ENCODE peak calls at places on chromosomes 11 and 22, in eight cellular contexts. P is HCT116, G is stomach, H is GM12878, U is SK-N-SH, X is breast epithelium, Z is prostate gland, O is sigmoid colon. I is an unnamed sample.

GRCh38 chr11:64084962-64085710 is 49.4 kb downstream of the FLRT1 start:
- DNase-seq in P (no peak), G (peak; percentile 45), H (no peak), U (peak; percentile 95), X (no peak), Z (peak; percentile 22), O (no peak), I (no peak)

GRCh38 chr11:84855846-84856245 is 771.3 kb downstream of the DLG2 start:
- DNase-seq in P (no peak), G (no peak), H (no peak), U (no peak), X (no peak), Z (no peak), O (no peak), I (no peak)

GRCh38 chr22:17514092-17514491 is 49.2 kb upstream of the SLC25A18 start:
- DNase-seq in P (no peak), G (no peak), H (no peak), U (no peak), X (no peak), Z (no peak), O (no peak), I (no peak)

GRCh38 chr11:13668957-13669521 is 571 bp downstream of the FAR1 start:
- DNase-seq in P (no peak), G (peak; percentile 41), H (no peak), U (no peak), X (no peak), Z (peak; percentile 37), O (peak; percentile 74), I (peak; percentile 74)

GRCh38 chr11:111438846-111439520 is 59.9 kb upstream of the POU2AF1 start:
- DNase-seq in P (no peak), G (no peak), H (no peak), U (no peak), X (no peak), Z (no peak), O (peak; percentile 46), I (no peak)

GRCh38 chr11:64755681-64756361 is 4.0 kb downstream of the PYGM start:
- DNase-seq in P (no peak), G (no peak), H (no peak), U (peak; percentile 15), X (no peak), Z (no peak), O (peak; percentile 57), I (no peak)

GRCh38 chr11:14189874-14190273 is 169.1 kb downstream of the RRAS2 start:
- DNase-seq in P (no peak), G (no peak), H (no peak), U (no peak), X (peak; percentile 44), Z (no peak), O (peak; percentile 82), I (peak; percentile 74)

GRCh38 chr11:12079726-12080556 is 30.4 kb upstream of the MICAL2 start:
- DNase-seq in P (peak; percentile 79), G (peak; percentile 50), H (no peak), U (no peak), X (peak; percentile 62), Z (no peak), O (peak; percentile 86), I (peak; percentile 83)

GRCh38 chr11:13238879-13239514 is 38.6 kb upstream of the BMAL1 start:
- DNase-seq in P (peak; percentile 57), G (peak; percentile 54), H (no peak), U (peak; percentile 32), X (no peak), Z (no peak), O (no peak), I (peak; percentile 68)

GRCh38 chr11:44047931-44048431 is at the start of gene ACCSL:
- DNase-seq in P (no peak), G (no peak), H (no peak), U (no peak), X (no peak), Z (no peak), O (peak; percentile 26), I (no peak)

GRCh38 chr11:110750100-110750499 is 37.9 kb upstream of the ARHGAP20 start:
- DNase-seq in P (no peak), G (no peak), H (no peak), U (no peak), X (no peak), Z (no peak), O (no peak), I (no peak)

GRCh38 chr11:115530752-115531151 is 26.5 kb upstream of the CADM1 start:
- DNase-seq in P (no peak), G (no peak), H (no peak), U (no peak), X (no peak), Z (no peak), O (no peak), I (no peak)

GRCh38 chr22:39244496-39245129 is at the start of gene PDGFB:
- DNase-seq in P (no peak), G (peak; percentile 61), H (no peak), U (no peak), X (no peak), Z (peak; percentile 39), O (no peak), I (no peak)

GRCh38 chr11:58318532-58318931 is 40.3 kb downstream of the OR5B17 start:
- DNase-seq in P (no peak), G (no peak), H (no peak), U (no peak), X (no peak), Z (no peak), O (no peak), I (no peak)

GRCh38 chr22:38700271-38700788 is 413 bp downstream of the JOSD1 start:
- DNase-seq in P (no peak), G (peak; percentile 79), H (no peak), U (peak; percentile 82), X (no peak), Z (no peak), O (peak; percentile 83), I (peak; percentile 90)

GRCh38 chr11:128437137-128437536 is 150.2 kb downstream of the ETS1 start:
- DNase-seq in P (no peak), G (no peak), H (no peak), U (no peak), X (no peak), Z (no peak), O (no peak), I (no peak)

GRCh38 chr11:111334495-111335123 is 36.3 kb downstream of the POU2AF3 start:
- DNase-seq in P (no peak), G (peak; percentile 88), H (no peak), U (peak; percentile 24), X (no peak), Z (peak; percentile 73), O (no peak), I (no peak)

GRCh38 chr11:44617671-44618461 is 52.4 kb downstream of the CD82 start:
- DNase-seq in P (no peak), G (no peak), H (no peak), U (no peak), X (no peak), Z (no peak), O (peak; percentile 55), I (peak; percentile 31)

GRCh38 chr11:74123008-74123448 is 47.8 kb downstream of the C2CD3 start:
- DNase-seq in P (no peak), G (no peak), H (no peak), U (peak; percentile 11), X (no peak), Z (no peak), O (no peak), I (no peak)

GRCh38 chr11:128926000-128926399 is 16.7 kb downstream of the TP53AIP1 start:
- DNase-seq in P (no peak), G (no peak), H (no peak), U (no peak), X (no peak), Z (no peak), O (no peak), I (no peak)

GRCh38 chr11:95485115-95485900 is 254.3 kb upstream of the SESN3 start:
- DNase-seq in P (no peak), G (no peak), H (no peak), U (no peak), X (no peak), Z (no peak), O (no peak), I (no peak)
- H3K27ac ChIP-seq in P (no peak overlapping the region), G (no peak overlapping the region), H (no peak overlapping the region), U (no peak overlapping the region), X (peak overlapping the region; percentile 61), Z (no peak overlapping the region), O (no peak overlapping the region), I (no peak overlapping the region)

GRCh38 chr11:68680541-68681231 is 3.7 kb upstream of the GAL start:
- DNase-seq in P (no peak), G (no peak), H (no peak), U (no peak), X (no peak), Z (no peak), O (peak; percentile 52), I (peak; percentile 43)
- TF ChIP-seq POLR2AphosphoS5 in P (no peak), G (no peak), H (no peak), U (no peak), X (no peak), Z (no peak), O (no peak), I (no peak)

GRCh38 chr11:131375936-131376335 is 5.5 kb downstream of the NTM start:
- DNase-seq in P (no peak), G (no peak), H (no peak), U (no peak), X (no peak), Z (no peak), O (no peak), I (no peak)
- H3K27ac ChIP-seq in P (no peak overlapping the region), G (no peak overlapping the region), H (no peak overlapping the region), U (no peak overlapping the region), X (no peak overlapping the region), Z (no peak overlapping the region), O (no peak overlapping the region), I (no peak overlapping the region)

GRCh38 chr11:76208438-76208828 is 2.1 kb upstream of the WNT11 start:
- DNase-seq in P (no peak), G (no peak), H (no peak), U (no peak), X (no peak), Z (no peak), O (no peak), I (no peak)

GRCh38 chr11:76209671-76209955 is 3.3 kb upstream of the WNT11 start:
- DNase-seq in P (no peak), G (no peak), H (no peak), U (peak; percentile 63), X (no peak), Z (no peak), O (no peak), I (no peak)

GRCh38 chr11:76207642-76208378 is 1.5 kb upstream of the WNT11 start:
- DNase-seq in P (peak; percentile 51), G (peak; percentile 84), H (no peak), U (peak; percentile 94), X (peak; percentile 52), Z (peak; percentile 61), O (peak; percentile 89), I (peak; percentile 84)

GRCh38 chr11:76209956-76210885 is 3.9 kb upstream of the WNT11 start:
- DNase-seq in P (no peak), G (peak; percentile 50), H (no peak), U (peak; percentile 82), X (peak; percentile 48), Z (peak; percentile 51), O (peak; percentile 85), I (no peak)

GRCh38 chr11:76208829-76209670 is 2.7 kb upstream of the WNT11 start:
- DNase-seq in P (no peak), G (peak; percentile 69), H (no peak), U (peak; percentile 92), X (peak; percentile 27), Z (peak; percentile 33), O (peak; percentile 86), I (peak; percentile 93)
- TF ChIP-seq POLR2AphosphoS5 in P (no peak), G (no peak), H (no peak), U (no peak), X (no peak), Z (no peak), O (peak; percentile 22), I (no peak)